ENCODE peak calls at places on chromosomes 16 and 17, in seven cellular contexts. One of them, this sample, is unnamed.

GRCh38 chr16:67719778-67720144 is 645 bp upstream of the GFOD2 start:
- DNase-seq in effector memory CD4-positive, alpha-beta T cell: no peak
- DNase-seq in effector memory CD8-positive, alpha-beta T cell: no peak
- DNase-seq in IMR-90: peak
- DNase-seq in substantia nigra: peak
- DNase-seq in testis: peak
- DNase-seq in mucosa of gallbladder: peak
- DNase-seq in this sample: no peak

GRCh38 chr17:55726440-55726839 is 3.8 kb upstream of the TMEM100 start:
- DNase-seq in effector memory CD4-positive, alpha-beta T cell: no peak
- DNase-seq in effector memory CD8-positive, alpha-beta T cell: no peak
- DNase-seq in IMR-90: peak
- DNase-seq in substantia nigra: no peak
- DNase-seq in testis: peak
- DNase-seq in mucosa of gallbladder: peak
- DNase-seq in this sample: peak

GRCh38 chr17:73304971-73305786 is 6.6 kb downstream of the CDC42EP4 start:
- DNase-seq in effector memory CD4-positive, alpha-beta T cell: no peak
- DNase-seq in effector memory CD8-positive, alpha-beta T cell: no peak
- DNase-seq in IMR-90: peak
- DNase-seq in substantia nigra: no peak
- DNase-seq in testis: peak
- DNase-seq in mucosa of gallbladder: peak
- DNase-seq in this sample: peak

GRCh38 chr16:7313170-7313569 is 19.5 kb upstream of the RBFOX1 start:
- DNase-seq in effector memory CD4-positive, alpha-beta T cell: no peak
- DNase-seq in effector memory CD8-positive, alpha-beta T cell: no peak
- DNase-seq in IMR-90: no peak
- DNase-seq in substantia nigra: no peak
- DNase-seq in testis: no peak
- DNase-seq in mucosa of gallbladder: no peak
- DNase-seq in this sample: no peak

GRCh38 chr17:32323784-32324590 is 18.0 kb downstream of the C17orf75 start:
- DNase-seq in effector memory CD4-positive, alpha-beta T cell: no peak
- DNase-seq in effector memory CD8-positive, alpha-beta T cell: no peak
- DNase-seq in IMR-90: peak
- DNase-seq in substantia nigra: no peak
- DNase-seq in testis: no peak
- DNase-seq in mucosa of gallbladder: no peak
- DNase-seq in this sample: no peak

GRCh38 chr17:41492771-41493170 is 3.1 kb upstream of the KRT36 start:
- DNase-seq in effector memory CD4-positive, alpha-beta T cell: no peak
- DNase-seq in effector memory CD8-positive, alpha-beta T cell: no peak
- DNase-seq in IMR-90: peak
- DNase-seq in substantia nigra: no peak
- DNase-seq in testis: no peak
- DNase-seq in mucosa of gallbladder: peak
- DNase-seq in this sample: no peak

GRCh38 chr16:21101631-21102420 is 48.8 kb downstream of the DNAH3 start:
- DNase-seq in effector memory CD4-positive, alpha-beta T cell: no peak
- DNase-seq in effector memory CD8-positive, alpha-beta T cell: no peak
- DNase-seq in IMR-90: peak
- DNase-seq in substantia nigra: no peak
- DNase-seq in testis: peak
- DNase-seq in mucosa of gallbladder: no peak
- DNase-seq in this sample: no peak

GRCh38 chr16:29804455-29805231 is 1.7 kb upstream of the MAZ start:
- DNase-seq in effector memory CD4-positive, alpha-beta T cell: no peak
- DNase-seq in effector memory CD8-positive, alpha-beta T cell: no peak
- DNase-seq in IMR-90: no peak
- DNase-seq in substantia nigra: peak
- DNase-seq in testis: peak
- DNase-seq in mucosa of gallbladder: no peak
- DNase-seq in this sample: no peak

GRCh38 chr17:65557349-65558310 is 3.8 kb downstream of the AXIN2 start:
- DNase-seq in effector memory CD4-positive, alpha-beta T cell: peak
- DNase-seq in effector memory CD8-positive, alpha-beta T cell: peak
- DNase-seq in IMR-90: peak
- DNase-seq in substantia nigra: no peak
- DNase-seq in testis: no peak
- DNase-seq in mucosa of gallbladder: no peak
- DNase-seq in this sample: peak

GRCh38 chr16:58236231-58236690 is 38.4 kb upstream of the CSNK2A2 start:
- DNase-seq in effector memory CD4-positive, alpha-beta T cell: peak
- DNase-seq in effector memory CD8-positive, alpha-beta T cell: peak
- DNase-seq in IMR-90: peak
- DNase-seq in substantia nigra: peak
- DNase-seq in testis: peak
- DNase-seq in mucosa of gallbladder: peak
- DNase-seq in this sample: peak

GRCh38 chr17:18129041-18129502 is 20.5 kb downstream of the MYO15A start:
- DNase-seq in effector memory CD4-positive, alpha-beta T cell: no peak
- DNase-seq in effector memory CD8-positive, alpha-beta T cell: no peak
- DNase-seq in IMR-90: peak
- DNase-seq in substantia nigra: no peak
- DNase-seq in testis: peak
- DNase-seq in mucosa of gallbladder: peak
- DNase-seq in this sample: peak

GRCh38 chr16:10391339-10391738 is 5.5 kb downstream of the ATF7IP2 start:
- DNase-seq in effector memory CD4-positive, alpha-beta T cell: no peak
- DNase-seq in effector memory CD8-positive, alpha-beta T cell: no peak
- DNase-seq in IMR-90: no peak
- DNase-seq in substantia nigra: no peak
- DNase-seq in testis: no peak
- DNase-seq in mucosa of gallbladder: no peak
- DNase-seq in this sample: no peak

GRCh38 chr17:9223531-9223930 is 202.2 kb downstream of the NTN1 start:
- DNase-seq in effector memory CD4-positive, alpha-beta T cell: no peak
- DNase-seq in effector memory CD8-positive, alpha-beta T cell: no peak
- DNase-seq in IMR-90: no peak
- DNase-seq in substantia nigra: no peak
- DNase-seq in testis: no peak
- DNase-seq in mucosa of gallbladder: no peak
- DNase-seq in this sample: no peak

GRCh38 chr16:48353565-48354163 is 31.5 kb downstream of the SIAH1 start:
- DNase-seq in effector memory CD4-positive, alpha-beta T cell: peak
- DNase-seq in effector memory CD8-positive, alpha-beta T cell: peak
- DNase-seq in IMR-90: peak
- DNase-seq in substantia nigra: peak
- DNase-seq in testis: peak
- DNase-seq in mucosa of gallbladder: peak
- DNase-seq in this sample: peak

GRCh38 chr17:19354123-19354522 is 8.4 kb downstream of the B9D1 start:
- DNase-seq in effector memory CD4-positive, alpha-beta T cell: no peak
- DNase-seq in effector memory CD8-positive, alpha-beta T cell: no peak
- DNase-seq in IMR-90: peak
- DNase-seq in substantia nigra: no peak
- DNase-seq in testis: no peak
- DNase-seq in mucosa of gallbladder: no peak
- DNase-seq in this sample: no peak

GRCh38 chr17:36608794-36609497 is 7.6 kb downstream of the MRM1 start:
- DNase-seq in effector memory CD4-positive, alpha-beta T cell: no peak
- DNase-seq in effector memory CD8-positive, alpha-beta T cell: no peak
- DNase-seq in IMR-90: peak
- DNase-seq in substantia nigra: peak
- DNase-seq in testis: peak
- DNase-seq in mucosa of gallbladder: peak
- DNase-seq in this sample: no peak

GRCh38 chr16:49461517-49461951 is 87.9 kb downstream of the C16orf78 start:
- DNase-seq in effector memory CD4-positive, alpha-beta T cell: no peak
- DNase-seq in effector memory CD8-positive, alpha-beta T cell: no peak
- DNase-seq in IMR-90: no peak
- DNase-seq in substantia nigra: no peak
- DNase-seq in testis: no peak
- DNase-seq in mucosa of gallbladder: no peak
- DNase-seq in this sample: no peak

GRCh38 chr16:73506568-73507056 is 458.7 kb upstream of the ZFHX3 start:
- DNase-seq in effector memory CD4-positive, alpha-beta T cell: no peak
- DNase-seq in effector memory CD8-positive, alpha-beta T cell: no peak
- DNase-seq in IMR-90: no peak
- DNase-seq in substantia nigra: no peak
- DNase-seq in testis: no peak
- DNase-seq in mucosa of gallbladder: no peak
- DNase-seq in this sample: no peak

GRCh38 chr17:76888661-76889060 is 20.5 kb downstream of the MGAT5B start:
- DNase-seq in effector memory CD4-positive, alpha-beta T cell: no peak
- DNase-seq in effector memory CD8-positive, alpha-beta T cell: no peak
- DNase-seq in IMR-90: no peak
- DNase-seq in substantia nigra: no peak
- DNase-seq in testis: no peak
- DNase-seq in mucosa of gallbladder: no peak
- DNase-seq in this sample: no peak

GRCh38 chr16:85649978-85650863 is 37.1 kb downstream of the GSE1 start:
- DNase-seq in effector memory CD4-positive, alpha-beta T cell: no peak
- DNase-seq in effector memory CD8-positive, alpha-beta T cell: no peak
- DNase-seq in IMR-90: no peak
- DNase-seq in substantia nigra: no peak
- DNase-seq in testis: no peak
- DNase-seq in mucosa of gallbladder: no peak
- DNase-seq in this sample: no peak

GRCh38 chr17:68640601-68641000 is 39.4 kb upstream of the FAM20A start:
- DNase-seq in effector memory CD4-positive, alpha-beta T cell: no peak
- DNase-seq in effector memory CD8-positive, alpha-beta T cell: no peak
- DNase-seq in IMR-90: no peak
- DNase-seq in substantia nigra: no peak
- DNase-seq in testis: no peak
- DNase-seq in mucosa of gallbladder: no peak
- DNase-seq in this sample: no peak

GRCh38 chr17:81515530-81516041 is 3.0 kb upstream of the ACTG1 start:
- DNase-seq in effector memory CD4-positive, alpha-beta T cell: no peak
- DNase-seq in effector memory CD8-positive, alpha-beta T cell: no peak
- DNase-seq in IMR-90: no peak
- DNase-seq in substantia nigra: no peak
- DNase-seq in testis: no peak
- DNase-seq in mucosa of gallbladder: no peak
- DNase-seq in this sample: no peak

GRCh38 chr17:57341611-57342010 is 85.3 kb downstream of the MSI2 start:
- DNase-seq in effector memory CD4-positive, alpha-beta T cell: no peak
- DNase-seq in effector memory CD8-positive, alpha-beta T cell: no peak
- DNase-seq in IMR-90: no peak
- DNase-seq in substantia nigra: no peak
- DNase-seq in testis: no peak
- DNase-seq in mucosa of gallbladder: no peak
- DNase-seq in this sample: no peak

GRCh38 chr16:69301187-69301586 is 10.0 kb upstream of the VPS4A start:
- DNase-seq in effector memory CD4-positive, alpha-beta T cell: no peak
- DNase-seq in effector memory CD8-positive, alpha-beta T cell: no peak
- DNase-seq in IMR-90: no peak
- DNase-seq in substantia nigra: no peak
- DNase-seq in testis: no peak
- DNase-seq in mucosa of gallbladder: no peak
- DNase-seq in this sample: no peak

GRCh38 chr16:83095926-83096692 is 469.3 kb downstream of the CDH13 start:
- DNase-seq in effector memory CD4-positive, alpha-beta T cell: no peak
- DNase-seq in effector memory CD8-positive, alpha-beta T cell: no peak
- DNase-seq in IMR-90: peak
- DNase-seq in substantia nigra: no peak
- DNase-seq in testis: no peak
- DNase-seq in mucosa of gallbladder: peak
- DNase-seq in this sample: no peak

GRCh38 chr16:77375396-77375795 is 59.4 kb downstream of the ADAMTS18 start:
- DNase-seq in effector memory CD4-positive, alpha-beta T cell: no peak
- DNase-seq in effector memory CD8-positive, alpha-beta T cell: no peak
- DNase-seq in IMR-90: no peak
- DNase-seq in substantia nigra: no peak
- DNase-seq in testis: no peak
- DNase-seq in mucosa of gallbladder: no peak
- DNase-seq in this sample: no peak

GRCh38 chr16:48623304-48624016 is 13.5 kb upstream of the N4BP1 start:
- DNase-seq in effector memory CD4-positive, alpha-beta T cell: peak
- DNase-seq in effector memory CD8-positive, alpha-beta T cell: peak
- DNase-seq in IMR-90: peak
- DNase-seq in substantia nigra: peak
- DNase-seq in testis: peak
- DNase-seq in mucosa of gallbladder: peak
- DNase-seq in this sample: peak

GRCh38 chr17:42266918-42267766 is 9.0 kb downstream of the STAT5B start:
- DNase-seq in effector memory CD4-positive, alpha-beta T cell: peak
- DNase-seq in effector memory CD8-positive, alpha-beta T cell: peak
- DNase-seq in IMR-90: peak
- DNase-seq in substantia nigra: no peak
- DNase-seq in testis: no peak
- DNase-seq in mucosa of gallbladder: no peak
- DNase-seq in this sample: no peak